ENCODE peak calls at places on chromosomes 1 and 21, in five cellular contexts. M is osteocyte, K is thoracic aorta, W is IMR-90, I is heart right ventricle. F is an unnamed sample.

GRCh38 chr1:15454256-15454655 is 2.3 kb upstream of the CELA2A start:
- DNase-seq in K (no peak), I (no peak), M (no peak), W (peak), F (peak)

GRCh38 chr1:119613769-119614358 is 34.2 kb downstream of the ZNF697 start:
- DNase-seq in W (peak), I (peak), M (peak), K (peak), F (peak)

GRCh38 chr1:23837905-23838304 is 12.7 kb upstream of the HMGCL start:
- DNase-seq in W (no peak), M (no peak), K (no peak), I (peak), F (no peak)

GRCh38 chr1:116574581-116575291 is 3.9 kb upstream of the CD58 start:
- DNase-seq in I (peak), M (no peak), K (no peak), W (peak), F (peak)

GRCh38 chr1:41950820-41951219 is 32.1 kb upstream of the HIVEP3 start:
- DNase-seq in I (no peak), M (no peak), K (no peak), W (peak), F (no peak)

GRCh38 chr1:59072017-59072947 is 224.6 kb upstream of the FGGY start:
- DNase-seq in M (no peak), W (peak), I (no peak), K (no peak), F (no peak)

GRCh38 chr1:116290085-116290670 is 82.9 kb upstream of the ATP1A1 start:
- DNase-seq in K (no peak), I (no peak), W (no peak), M (no peak), F (no peak)

GRCh38 chr1:181748013-181748412 is 264.7 kb downstream of the CACNA1E start:
- DNase-seq in W (no peak), I (no peak), M (no peak), K (no peak), F (no peak)

GRCh38 chr1:19066874-19067186 is 110.4 kb upstream of the IFFO2 start:
- DNase-seq in W (no peak), M (no peak), I (no peak), K (no peak), F (no peak)

GRCh38 chr1:27724961-27725373 is 794 bp upstream of the FAM76A start:
- DNase-seq in M (no peak), W (no peak), K (no peak), I (peak), F (peak)

GRCh38 chr1:18155881-18156385 is 48.3 kb downstream of the IGSF21 start:
- DNase-seq in K (no peak), W (no peak), I (no peak), M (no peak), F (no peak)

GRCh38 chr1:221435510-221435909 is 306.4 kb downstream of the DUSP10 start:
- DNase-seq in K (no peak), M (no peak), W (peak), I (no peak), F (peak)

GRCh38 chr1:201748331-201748730 is 80.6 kb upstream of the IPO9 start:
- DNase-seq in W (peak), I (no peak), M (peak), K (peak), F (peak)

GRCh38 chr1:155293086-155293749 is 8.0 kb downstream of the PKLR start:
- DNase-seq in K (no peak), M (no peak), I (no peak), W (no peak), F (no peak)

GRCh38 chr1:63487336-63488065 is 35.5 kb downstream of the ITGB3BP start:
- DNase-seq in I (no peak), M (no peak), K (no peak), W (peak), F (peak)

GRCh38 chr1:172680733-172681275 is 21.9 kb downstream of the FASLG start:
- DNase-seq in M (no peak), K (no peak), W (no peak), I (no peak), F (no peak)

GRCh38 chr1:173603056-173603591 is at the start of gene SLC9C2:
- DNase-seq in K (no peak), W (peak), M (no peak), I (no peak), F (peak)

GRCh38 chr1:94270801-94271203 is 33.4 kb upstream of the ARHGAP29 start:
- DNase-seq in W (peak), I (no peak), K (no peak), M (no peak), F (peak)

GRCh38 chr1:100862591-100862990 is 32.1 kb downstream of the EXTL2 start:
- DNase-seq in W (peak), I (no peak), K (no peak), M (no peak), F (peak)

GRCh38 chr1:11211925-11212587 is 22.9 kb downstream of the ANGPTL7 start:
- DNase-seq in W (no peak), K (no peak), M (no peak), I (no peak), F (no peak)

GRCh38 chr1:220291575-220291974 is 19.3 kb upstream of the RAB3GAP2 start:
- DNase-seq in I (no peak), K (no peak), M (no peak), W (no peak), F (no peak)

GRCh38 chr1:108129999-108130398 is 70.1 kb downstream of the SLC25A24 start:
- DNase-seq in I (no peak), M (no peak), W (no peak), K (no peak), F (no peak)

GRCh38 chr1:56972971-56973370 is 7.2 kb upstream of the C8B start:
- DNase-seq in W (no peak), K (no peak), M (no peak), I (no peak), F (no peak)

GRCh38 chr1:56978819-56979218 is 13.0 kb upstream of the C8B start:
- DNase-seq in K (no peak), W (no peak), I (no peak), M (no peak), F (no peak)

GRCh38 chr1:56975446-56975845 is 9.6 kb upstream of the C8B start:
- DNase-seq in W (no peak), M (no peak), K (no peak), I (no peak), F (no peak)

GRCh38 chr1:56973898-56974752 is 8.3 kb upstream of the C8B start:
- DNase-seq in M (no peak), I (no peak), W (no peak), K (no peak), F (no peak)

DNA sequence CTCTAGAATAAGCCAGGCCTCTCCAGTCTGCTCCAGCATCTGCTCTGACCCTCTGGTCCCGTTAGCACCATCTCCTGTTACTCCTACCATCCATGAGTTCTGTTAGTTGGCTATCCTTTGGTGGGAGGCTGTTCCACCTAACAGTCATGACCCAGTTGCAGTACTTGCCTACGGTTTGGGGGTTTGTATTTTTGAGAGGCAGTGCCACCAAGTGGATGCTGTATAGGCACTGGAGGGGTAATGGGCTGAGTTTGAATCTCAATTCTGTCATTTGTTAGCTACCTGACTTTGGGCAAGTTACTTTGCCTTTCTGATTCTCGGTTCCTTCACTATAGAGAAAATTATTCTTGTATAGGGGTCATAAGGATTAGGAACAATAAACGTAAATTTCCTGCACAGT is 12.1 kb upstream of the C8B start:
- DNase-seq in W (no peak), K (no peak), I (no peak), M (no peak), F (no peak)
- TF ChIP-seq CTCF in W (no peak), K (no peak), I (no peak), M (no peak), F (no peak)

GRCh38 chr21:39022901-39023693 is 160.2 kb downstream of the PSMG1 start:
- DNase-seq in W (peak), M (no peak), K (peak), I (peak), F (peak)
- TF ChIP-seq CTCF in W (no peak), M (peak), K (no peak), I (peak), F (peak)

DNA sequence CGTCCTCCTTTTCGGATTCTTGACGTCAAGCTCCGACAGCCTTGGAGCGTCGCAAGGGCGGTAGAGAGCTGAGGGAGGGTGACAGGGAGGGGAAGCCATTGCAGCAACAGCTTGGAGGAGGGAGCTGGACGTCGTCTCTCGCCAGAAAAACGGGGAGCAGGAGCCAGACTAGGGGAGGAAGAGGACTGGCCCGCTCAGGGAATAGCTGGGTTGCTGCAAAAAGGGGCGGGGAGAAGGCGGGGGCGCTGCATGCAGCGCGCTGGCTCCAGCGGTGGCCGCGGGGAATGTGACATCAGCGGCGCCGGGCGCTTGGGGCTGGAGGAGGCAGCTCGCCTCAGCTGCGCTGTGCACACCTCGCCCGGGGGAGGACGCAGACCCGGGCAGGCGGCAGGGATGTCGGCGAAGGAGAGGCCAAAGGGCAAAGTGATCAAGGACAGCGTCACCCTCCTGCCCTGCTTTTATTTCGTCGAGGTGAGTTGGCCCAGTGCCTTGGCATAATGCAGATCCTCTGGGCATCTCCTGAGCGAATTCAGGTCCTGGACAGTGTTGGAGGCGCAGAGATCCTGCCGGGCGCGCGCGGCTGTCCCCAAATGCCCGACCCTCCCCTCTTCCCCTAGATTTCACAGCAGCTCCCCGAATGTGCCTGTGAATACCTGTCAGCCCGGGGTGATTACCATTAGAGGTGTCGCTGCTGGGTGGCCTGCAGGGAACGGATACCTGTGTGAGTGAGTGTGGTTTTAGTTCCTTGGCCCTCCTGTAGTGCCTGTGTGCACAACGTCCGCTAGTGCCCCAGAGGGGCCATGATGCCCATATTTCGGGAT is at the start of gene PLPPR4:
- DNase-seq in M (peak), W (peak), I (peak), K (no peak), F (peak)
- TF ChIP-seq CTCF in M (no peak), W (no peak), I (no peak), K (no peak), F (no peak)

DNA sequence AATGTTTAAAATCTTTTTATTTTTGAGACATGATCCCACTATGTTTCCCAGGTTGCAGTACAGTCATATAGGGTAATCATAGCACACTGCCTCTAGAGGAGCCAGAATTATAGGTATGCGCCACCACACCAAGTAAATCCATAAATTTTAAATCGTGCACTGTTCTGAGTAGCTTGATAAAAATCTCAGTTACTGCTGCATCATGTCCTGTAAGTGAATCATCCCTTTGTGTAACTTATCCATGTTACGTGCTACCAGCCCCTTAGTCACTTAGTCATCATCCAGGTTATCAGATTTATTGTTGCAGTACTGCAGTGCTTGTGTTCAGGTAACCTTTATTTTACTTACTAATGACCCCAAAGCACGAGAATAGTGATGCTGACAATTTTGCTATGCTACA is 1770.9 kb downstream of the BRINP3 start:
- DNase-seq in M (no peak), I (no peak), K (no peak), W (peak), F (peak)
- TF ChIP-seq CTCF in M (no peak), I (no peak), K (no peak), W (no peak), F (no peak)

GRCh38 chr1:230086152-230086551 is 19.1 kb downstream of the GALNT2 start:
- DNase-seq in I (no peak), W (no peak), M (no peak), K (no peak), F (no peak)

GRCh38 chr1:230083746-230084407 is 16.8 kb downstream of the GALNT2 start:
- DNase-seq in I (no peak), W (no peak), M (peak), K (no peak), F (no peak)

GRCh38 chr1:230085178-230085515 is 18.1 kb downstream of the GALNT2 start:
- DNase-seq in W (no peak), K (no peak), M (peak), I (no peak), F (no peak)

GRCh38 chr1:230083053-230083452 is 16.0 kb downstream of the GALNT2 start:
- DNase-seq in K (no peak), I (no peak), M (no peak), W (no peak), F (no peak)

DNA sequence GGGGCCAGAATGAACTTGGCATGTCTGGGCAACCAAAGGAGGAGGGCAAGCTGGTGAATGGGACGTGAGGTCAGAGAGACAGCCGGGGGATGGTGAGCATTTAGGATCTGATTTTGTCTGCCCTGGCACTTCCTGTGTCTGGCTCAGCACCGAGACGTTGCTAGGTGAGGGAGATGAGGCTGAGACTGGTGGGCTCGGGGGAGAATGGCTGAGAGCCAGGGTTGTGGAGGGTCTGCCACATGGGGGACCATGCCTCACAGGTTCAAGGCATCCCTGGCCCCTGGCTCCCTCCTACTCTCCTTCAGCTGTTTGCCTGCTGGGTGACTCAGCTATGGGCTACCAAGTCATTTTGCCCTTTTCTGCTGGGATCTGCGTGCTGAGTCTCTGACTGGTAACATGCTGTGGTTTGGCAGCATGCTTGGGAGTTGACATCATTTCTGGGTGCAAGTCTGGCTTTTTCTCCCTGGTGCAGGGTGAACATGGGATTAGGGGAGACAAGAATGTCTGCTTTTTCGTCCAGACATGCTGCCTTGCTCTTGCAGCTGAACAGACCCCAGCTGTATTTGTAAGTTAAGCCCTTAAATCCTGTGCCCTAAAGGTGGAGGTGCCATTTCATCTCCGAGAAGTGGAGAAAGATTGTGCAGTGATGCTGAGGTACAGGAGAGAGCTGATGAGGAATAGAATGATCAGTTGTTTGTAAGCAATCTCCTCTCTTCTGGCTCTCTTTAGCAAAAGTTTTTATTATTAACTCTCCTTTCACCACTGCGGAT is 17.6 kb downstream of the GALNT2 start:
- DNase-seq in I (no peak), M (peak), K (peak), W (peak), F (peak)
- TF ChIP-seq CTCF in I (no peak), M (no peak), K (no peak), W (peak), F (no peak)

DNA sequence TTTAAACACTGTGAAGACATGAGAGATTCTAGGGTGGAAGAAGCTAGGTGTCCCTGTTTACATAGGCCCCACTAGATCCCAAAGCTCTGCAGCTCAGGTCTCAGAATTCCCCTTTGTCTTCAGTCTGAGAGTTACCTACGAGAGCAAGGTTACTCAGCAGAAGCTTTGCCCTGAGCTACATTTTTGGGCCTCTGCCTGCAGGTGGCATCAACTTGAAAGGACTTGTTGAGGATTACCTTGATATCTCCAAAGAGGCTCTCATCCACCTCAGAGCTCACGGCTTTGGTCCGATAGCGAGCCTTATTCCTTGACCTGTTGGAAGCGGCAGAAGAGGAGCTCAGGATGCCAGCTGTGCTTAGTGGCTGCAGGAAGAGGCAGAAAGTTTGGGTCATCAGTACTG is 7.0 kb downstream of the CFAP45 start:
- DNase-seq in M (no peak), W (no peak), K (no peak), I (no peak), F (no peak)
- TF ChIP-seq CTCF in M (no peak), W (no peak), K (no peak), I (no peak), F (no peak)

GRCh38 chr21:43982489-43983078 is 29.5 kb upstream of the TRAPPC10 start:
- DNase-seq in M (no peak), K (no peak), I (no peak), W (no peak), F (no peak)

GRCh38 chr21:43978060-43978459 is 34.0 kb upstream of the TRAPPC10 start:
- DNase-seq in I (no peak), K (no peak), W (no peak), M (no peak), F (no peak)

GRCh38 chr21:43981151-43981870 is 30.8 kb upstream of the TRAPPC10 start:
- DNase-seq in W (no peak), M (no peak), K (no peak), I (no peak), F (no peak)

GRCh38 chr21:43981871-43982210 is 30.3 kb upstream of the TRAPPC10 start:
- DNase-seq in I (no peak), W (no peak), M (no peak), K (no peak), F (no peak)

DNA sequence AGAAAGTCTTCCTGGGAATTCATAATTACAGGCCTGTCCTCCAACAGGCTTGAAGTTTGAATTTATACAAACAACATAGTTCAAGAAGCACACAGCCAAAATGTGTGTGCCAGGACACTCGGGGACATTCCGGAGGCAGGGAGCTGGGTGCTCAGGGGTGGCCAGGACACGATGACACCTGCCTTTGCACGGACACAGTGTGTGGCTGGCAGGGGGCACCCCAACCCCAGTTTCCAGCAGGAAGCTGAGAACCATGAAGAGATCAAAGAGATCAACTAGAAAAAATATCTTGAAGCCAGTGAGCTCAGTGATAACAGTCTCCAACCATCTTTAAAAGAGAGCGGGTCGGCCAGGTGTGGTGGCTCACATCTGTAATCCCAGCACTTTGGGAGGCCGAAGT is 32.5 kb upstream of the TRAPPC10 start:
- DNase-seq in K (no peak), W (no peak), I (no peak), M (no peak), F (no peak)
- TF ChIP-seq CTCF in K (no peak), W (peak), I (no peak), M (no peak), F (peak)

GRCh38 chr21:31780944-31781343 is 49.0 kb upstream of the SCAF4 start:
- DNase-seq in W (no peak), I (no peak), K (no peak), M (no peak), F (no peak)
- TF ChIP-seq CTCF in W (no peak), I (no peak), K (no peak), M (peak), F (no peak)

GRCh38 chr1:32223683-32224082 is 1.5 kb downstream of the EIF3I start:
- DNase-seq in M (no peak), K (no peak), W (no peak), I (no peak), F (no peak)
- TF ChIP-seq CTCF in M (no peak), K (no peak), W (no peak), I (no peak), F (no peak)